ENCODE peak calls at places on chromosomes 3 and 15, in nine cellular contexts. S is mesenchymal stem cell; L is endothelial cell of umbilical vein; T is GM23338; H is psoas muscle; G is thyroid gland; B is CD4-positive, alpha-beta T cell; U is foreskin keratinocyte; P is MM.1S. O is an unnamed sample.

GRCh38 chr15:29821416-29822099 is 710 bp downstream of the TJP1 start:
- DNase-seq in P (peak; percentile 84), B (no peak), H (peak; percentile 76), L (peak; percentile 89), T (peak; percentile 92), U (peak; percentile 81), G (peak; percentile 80), S (peak; percentile 93), O (peak; percentile 83)

GRCh38 chr3:177770821-177771220 is 573.5 kb upstream of the TBL1XR1 start:
- DNase-seq in B (no peak), L (no peak), G (no peak), S (no peak), H (no peak), T (no peak), U (peak; percentile 81), P (no peak), O (no peak)

GRCh38 chr15:68578960-68579935 is at the start of gene CORO2B:
- DNase-seq in S (peak; percentile 48), L (no peak), P (no peak), T (peak; percentile 80), U (no peak), B (no peak), G (peak; percentile 87), H (peak; percentile 76), O (no peak)

GRCh38 chr3:41140242-41140641 is 59.1 kb upstream of the CTNNB1 start:
- DNase-seq in L (no peak), B (no peak), T (peak; percentile 15), P (no peak), H (no peak), S (no peak), G (no peak), U (no peak), O (no peak)

GRCh38 chr3:145857956-145858355 is 303.0 kb downstream of the PLOD2 start:
- DNase-seq in H (no peak), L (peak; percentile 71), B (no peak), S (no peak), G (no peak), P (no peak), T (no peak), U (peak; percentile 52), O (no peak)

GRCh38 chr3:154121236-154122095 is at the start of gene ARHGEF26:
- DNase-seq in P (peak; percentile 93), L (peak; percentile 84), T (peak; percentile 94), U (peak; percentile 59), H (peak; percentile 86), S (peak; percentile 70), B (peak; percentile 57), G (peak; percentile 90), O (peak; percentile 91)

GRCh38 chr3:157063926-157064325 is 96.0 kb downstream of the CCNL1 start:
- DNase-seq in G (peak; percentile 75), S (no peak), H (no peak), L (no peak), T (no peak), U (no peak), P (no peak), B (no peak), O (no peak)

GRCh38 chr3:156797368-156797767 is 28.8 kb upstream of the LEKR1 start:
- DNase-seq in P (no peak), T (no peak), G (no peak), H (no peak), B (no peak), L (no peak), S (no peak), U (no peak), O (no peak)

GRCh38 chr3:58535531-58536500 is 1.2 kb downstream of the ACOX2 start:
- DNase-seq in S (no peak), B (no peak), U (peak; percentile 22), T (no peak), H (no peak), G (no peak), P (no peak), L (peak; percentile 51), O (peak; percentile 78)

GRCh38 chr3:61997112-61997511 is 376.2 kb downstream of the FEZF2 start:
- DNase-seq in G (no peak), H (no peak), U (no peak), B (no peak), S (no peak), L (no peak), P (no peak), T (no peak), O (no peak)

GRCh38 chr15:90266061-90266431 is 574 bp downstream of the NGRN start:
- DNase-seq in P (no peak), S (no peak), B (peak; percentile 20), L (no peak), G (peak; percentile 35), U (peak; percentile 52), H (peak; percentile 62), T (peak; percentile 70), O (peak; percentile 40)

GRCh38 chr3:178405456-178405970 is 130.7 kb upstream of the KCNMB2 start:
- DNase-seq in S (no peak), B (no peak), G (no peak), T (no peak), L (no peak), U (no peak), H (no peak), P (no peak), O (no peak)

GRCh38 chr3:141056716-141057115 is 5.6 kb downstream of the SPSB4 start:
- DNase-seq in U (no peak), T (no peak), H (no peak), L (no peak), S (no peak), P (no peak), B (no peak), G (peak; percentile 78), O (no peak)

GRCh38 chr3:153142961-153143360 is 19.1 kb upstream of the RAP2B start:
- DNase-seq in U (peak; percentile 47), L (no peak), G (no peak), S (no peak), H (no peak), P (no peak), T (no peak), B (no peak), O (no peak)

GRCh38 chr3:149296972-149297371 is 36.5 kb downstream of the TM4SF18 start:
- DNase-seq in L (no peak), B (no peak), P (no peak), S (no peak), T (no peak), U (no peak), G (no peak), H (no peak), O (no peak)

GRCh38 chr15:78059110-78059839 is 18.2 kb downstream of the TBC1D2B start:
- DNase-seq in L (peak; percentile 55), T (no peak), S (peak; percentile 67), U (no peak), G (no peak), B (no peak), H (no peak), P (no peak), O (no peak)

DNA sequence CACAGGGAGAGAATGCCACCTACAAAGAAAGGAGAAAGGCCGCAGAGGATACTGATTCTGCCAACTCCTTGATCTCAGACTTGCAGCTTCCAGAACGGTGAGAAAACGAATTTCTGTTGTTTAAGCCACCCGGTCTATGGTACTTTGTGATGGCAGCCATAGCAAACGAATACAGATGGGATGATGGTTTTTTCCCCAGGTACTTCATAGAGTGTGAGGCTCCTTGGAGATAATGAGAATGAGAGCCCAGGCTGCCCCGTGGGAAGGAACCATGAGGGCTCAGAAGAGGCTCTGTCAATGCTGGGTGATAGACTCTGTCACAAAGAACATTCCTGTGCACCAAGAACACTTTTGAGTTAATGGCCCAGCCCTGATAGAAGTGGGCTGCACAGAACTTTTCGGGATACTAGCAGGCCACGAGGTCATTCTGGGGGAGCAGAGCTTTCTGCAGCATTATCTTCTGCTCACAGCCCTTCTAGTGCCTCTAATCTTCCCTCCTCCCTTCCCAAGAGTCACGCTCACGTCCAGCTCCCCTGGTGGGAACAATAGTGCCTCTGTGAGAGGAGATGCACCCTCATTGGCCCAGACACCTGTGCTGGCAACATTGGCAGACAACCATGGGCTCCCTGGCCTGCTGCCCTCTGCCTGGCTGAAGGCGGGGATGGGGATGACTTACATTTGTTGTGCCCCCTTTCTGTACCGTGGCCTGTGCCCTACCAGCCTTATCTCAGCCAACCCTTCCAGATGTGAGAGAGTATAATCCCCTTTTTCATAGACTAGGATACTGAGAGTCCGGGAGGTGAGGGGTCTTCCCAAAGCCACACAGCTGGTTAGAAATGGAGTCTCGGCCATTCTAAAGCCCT is 5.2 kb upstream of the RLBP1 start:
- DNase-seq in S (no peak), P (no peak), H (no peak), U (no peak), T (no peak), L (no peak), G (no peak), B (no peak), O (no peak)
- H3K27me3 ChIP-seq in S (peaks cover 9% of the 10 kb centered on the region), P (no peaks in the 10 kb centered on the region), H (no peaks in the 10 kb centered on the region), U (peaks cover 9% of the 10 kb centered on the region), T (no peaks in the 10 kb centered on the region), L (no peaks in the 10 kb centered on the region), G (no peaks in the 10 kb centered on the region), B (no peaks in the 10 kb centered on the region), O (no peaks in the 10 kb centered on the region)

GRCh38 chr3:10692039-10692438 is 124.0 kb upstream of the SLC6A11 start:
- DNase-seq in P (no peak), U (no peak), B (no peak), T (no peak), G (no peak), S (no peak), L (no peak), H (no peak), O (no peak)
- H3K27me3 ChIP-seq in P (peaks cover 25% of the 10 kb centered on the region), U (peaks cover 49% of the 10 kb centered on the region), B (no peaks in the 10 kb centered on the region), T (no peaks in the 10 kb centered on the region), G (no peaks in the 10 kb centered on the region), S (peaks cover 17% of the 10 kb centered on the region), L (no peaks in the 10 kb centered on the region), H (no peaks in the 10 kb centered on the region), O (peaks cover 4% of the 10 kb centered on the region)

DNA sequence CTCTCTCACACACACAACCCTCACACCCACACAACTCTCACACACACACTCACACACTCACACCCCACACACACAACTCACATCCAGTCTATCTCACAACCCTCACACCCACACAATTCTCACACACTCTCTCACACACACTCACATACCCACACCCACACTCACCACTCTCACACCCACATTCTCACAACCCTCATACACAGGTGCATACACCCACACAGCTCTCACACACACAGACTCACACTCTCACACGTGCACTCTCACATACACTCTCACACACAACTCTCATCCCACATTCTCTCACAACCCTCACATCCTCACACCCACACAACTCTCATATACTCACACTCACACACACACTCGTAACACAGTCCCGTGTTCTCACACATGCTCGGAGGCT is 134.4 kb downstream of the FBLN2 start:
- DNase-seq in G (no peak), S (no peak), T (no peak), P (no peak), U (no peak), L (no peak), H (no peak), B (no peak), O (no peak)
- H3K27me3 ChIP-seq in G (no peaks in the 10 kb centered on the region), S (peaks cover 33% of the 10 kb centered on the region), T (no peaks in the 10 kb centered on the region), P (peaks cover 63% of the 10 kb centered on the region), U (peaks cover 61% of the 10 kb centered on the region), L (no peaks in the 10 kb centered on the region), H (peaks cover 3% of the 10 kb centered on the region), B (no peaks in the 10 kb centered on the region), O (no peaks in the 10 kb centered on the region)

DNA sequence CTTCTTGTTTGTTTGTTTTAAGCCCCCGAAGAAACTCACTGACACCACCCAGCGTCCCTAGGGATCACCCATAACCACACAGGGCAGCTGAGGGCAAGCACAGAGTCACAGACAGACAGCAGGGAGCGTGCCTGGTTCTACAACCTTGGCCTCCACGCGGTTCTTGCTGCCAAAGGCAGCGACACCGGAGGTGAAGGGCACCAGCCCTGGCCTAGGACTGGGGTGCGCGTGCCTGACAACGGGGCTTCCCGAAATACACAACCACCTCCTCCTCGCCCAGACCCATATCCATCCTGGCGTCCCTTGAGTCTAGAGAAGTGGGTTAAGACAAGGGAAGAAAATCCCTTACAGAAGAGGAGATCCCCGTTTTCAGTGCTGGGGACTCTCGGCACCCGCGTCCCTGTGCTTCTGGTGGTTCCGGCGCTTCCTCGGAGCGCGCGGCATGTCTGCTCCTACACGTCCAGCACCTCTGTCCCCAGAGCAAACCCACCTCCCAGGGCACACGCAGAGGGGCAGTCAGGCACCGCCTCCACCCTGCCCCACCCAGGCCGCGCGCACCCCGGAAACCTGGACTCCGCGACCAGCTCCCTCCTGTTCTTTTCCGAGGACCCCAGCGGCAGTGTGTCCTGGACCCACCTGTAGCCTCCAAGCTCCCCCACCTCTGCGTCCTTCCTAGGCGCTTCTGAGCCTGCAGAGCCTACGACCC is 911 bp downstream of the RFTN1 start:
- DNase-seq in H (peak; percentile 75), L (peak; percentile 35), B (peak; percentile 42), S (no peak), P (no peak), U (peak; percentile 19), T (peak; percentile 54), G (peak; percentile 61), O (peak; percentile 29)
- H3K27me3 ChIP-seq in H (no peaks in the 10 kb centered on the region), L (no peaks in the 10 kb centered on the region), B (no peaks in the 10 kb centered on the region), S (no peaks in the 10 kb centered on the region), P (peaks cover 5% of the 10 kb centered on the region), U (no peaks in the 10 kb centered on the region), T (peaks cover 53% of the 10 kb centered on the region), G (no peaks in the 10 kb centered on the region), O (peaks cover 32% of the 10 kb centered on the region)